ENCODE peak calls at places on chromosomes 12 and 14, in six cellular contexts. R, F, Z, H, V and K are unnamed samples.

GRCh38 chr12:26113194-26113654 is 11.6 kb downstream of the BHLHE41 start:
- DNase-seq in R (no peak), F (no peak), Z (no peak), H (no peak), V (no peak), K (peak; percentile 52)

GRCh38 chr14:72503696-72504368 is 390.1 kb downstream of the DPF3 start:
- DNase-seq in R (no peak), F (no peak), Z (no peak), H (peak; percentile 23), V (peak; percentile 34), K (no peak)

GRCh38 chr12:106108187-106108816 is 30.5 kb downstream of the NUAK1 start:
- DNase-seq in R (peak; percentile 28), F (no peak), Z (no peak), H (peak; percentile 65), V (no peak), K (no peak)

GRCh38 chr14:92039073-92039719 is 663 bp downstream of the TRIP11 start:
- DNase-seq in R (peak; percentile 55), F (peak; percentile 77), Z (peak; percentile 52), H (peak; percentile 70), V (peak; percentile 72), K (peak; percentile 54)

GRCh38 chr12:78209851-78210493 is 379.3 kb downstream of the NAV3 start:
- DNase-seq in R (peak; percentile 81), F (no peak), Z (no peak), H (peak; percentile 21), V (no peak), K (no peak)

GRCh38 chr12:85253823-85254222 is 26.2 kb upstream of the ALX1 start:
- DNase-seq in R (no peak), F (no peak), Z (no peak), H (no peak), V (no peak), K (no peak)

GRCh38 chr14:100438678-100439592 is 115.8 kb downstream of the SLC25A47 start:
- DNase-seq in R (peak; percentile 47), F (peak; percentile 23), Z (no peak), H (peak; percentile 89), V (peak; percentile 95), K (peak; percentile 57)

GRCh38 chr12:7269273-7269672 is 34.6 kb upstream of the ACSM4 start:
- DNase-seq in R (no peak), F (no peak), Z (no peak), H (peak; percentile 1), V (peak; percentile 5), K (no peak)

GRCh38 chr14:68231832-68232642 is 412.5 kb downstream of the RAD51B start:
- DNase-seq in R (no peak), F (no peak), Z (no peak), H (peak; percentile 62), V (peak; percentile 35), K (no peak)

GRCh38 chr14:80037349-80037748 is 174.0 kb downstream of the DIO2 start:
- DNase-seq in R (no peak), F (no peak), Z (no peak), H (no peak), V (no peak), K (no peak)

GRCh38 chr12:116962197-116962596 is 51.4 kb downstream of the FBXW8 start:
- DNase-seq in R (no peak), F (no peak), Z (peak; percentile 25), H (no peak), V (no peak), K (no peak)

GRCh38 chr12:116964004-116964739 is 53.4 kb downstream of the FBXW8 start:
- DNase-seq in R (no peak), F (no peak), Z (no peak), H (peak; percentile 7), V (no peak), K (no peak)

GRCh38 chr12:116964740-116965090 is 54.0 kb downstream of the FBXW8 start:
- DNase-seq in R (no peak), F (no peak), Z (peak; percentile 75), H (no peak), V (no peak), K (no peak)

GRCh38 chr12:116959845-116960514 is 49.2 kb downstream of the FBXW8 start:
- DNase-seq in R (no peak), F (no peak), Z (no peak), H (no peak), V (no peak), K (no peak)

DNA sequence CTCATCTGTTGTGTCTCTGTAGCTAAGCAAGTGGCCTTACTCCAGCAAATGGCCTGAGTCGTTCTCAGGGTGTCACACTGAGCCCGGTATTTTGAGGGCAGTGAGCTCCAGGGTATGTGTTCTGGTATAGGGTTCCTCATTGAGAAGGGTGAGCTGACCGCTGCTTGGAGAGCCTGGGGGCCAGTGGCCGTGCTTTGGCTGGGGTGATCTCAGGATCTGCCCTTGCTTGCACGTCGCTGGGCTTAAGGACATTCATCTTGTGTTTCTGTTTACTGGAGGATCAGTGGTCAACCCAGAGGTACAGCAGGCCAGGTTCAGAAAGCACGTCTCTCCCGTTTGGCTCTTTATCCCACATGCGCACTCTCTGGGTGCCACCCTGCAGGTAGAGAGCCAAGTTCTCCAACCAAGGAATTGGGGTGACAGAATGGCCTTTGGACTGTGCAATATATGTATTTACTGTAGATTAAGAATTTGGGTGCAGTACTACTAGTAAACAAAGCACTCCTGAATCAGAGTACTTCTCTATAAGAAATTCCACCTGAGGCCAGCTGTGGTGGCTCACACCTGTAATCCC is 52.1 kb downstream of the FBXW8 start:
- DNase-seq in R (no peak), F (no peak), Z (no peak), H (no peak), V (no peak), K (no peak)
- H4K20me1 ChIP-seq in R (no peaks in the 10 kb centered on the region), F (no peaks in the 10 kb centered on the region), Z (peaks cover 5% of the 10 kb centered on the region), H (peaks cover 54% of the 10 kb centered on the region), V (no peaks in the 10 kb centered on the region), K (peaks cover 10% of the 10 kb centered on the region)

GRCh38 chr12:12896261-12896660 is 4.9 kb downstream of the GPRC5A start:
- DNase-seq in R (peak; percentile 70), F (no peak), Z (no peak), H (peak; percentile 84), V (peak; percentile 66), K (no peak)
- H3K4me1 ChIP-seq in R (peaks cover 25% of the 10 kb centered on the region), F (peaks cover 8% of the 10 kb centered on the region), Z (no peaks in the 10 kb centered on the region), H (peaks cover 30% of the 10 kb centered on the region), V (peaks cover 57% of the 10 kb centered on the region), K (peaks cover 54% of the 10 kb centered on the region)

DNA sequence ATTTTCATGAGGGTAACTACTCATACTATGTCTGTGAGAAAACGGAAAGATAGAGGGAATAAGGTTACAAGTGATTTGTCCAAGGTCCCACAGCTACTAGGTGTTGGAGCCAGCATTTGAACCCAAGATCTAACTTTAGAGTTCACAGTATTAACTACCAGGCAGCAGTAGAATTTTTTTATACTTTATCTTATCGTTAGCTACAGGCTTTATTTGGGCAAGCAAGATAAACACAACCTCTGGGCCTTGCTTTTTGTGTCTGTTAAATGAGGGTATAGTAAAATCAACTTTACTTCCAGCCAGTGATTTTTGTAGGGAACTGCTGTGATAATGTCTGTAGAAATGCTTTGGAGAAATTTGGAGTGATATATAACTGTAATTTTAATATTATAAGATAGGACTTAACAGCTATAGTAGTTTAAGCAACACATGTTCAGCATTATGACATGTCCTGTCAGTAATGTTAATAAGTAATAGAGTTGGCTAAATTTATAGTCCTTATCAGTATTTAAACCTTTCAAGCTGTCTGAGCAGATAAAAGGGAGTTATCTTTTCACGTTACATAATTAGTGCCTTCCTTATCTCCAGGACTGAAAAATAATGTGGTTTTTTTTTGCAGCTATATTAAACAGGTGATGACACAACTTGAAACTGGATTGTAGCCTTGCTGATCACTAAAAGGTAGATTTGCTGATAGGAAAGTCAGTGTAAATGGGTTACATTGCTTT is 12.8 kb downstream of the LEMD3 start:
- DNase-seq in R (no peak), F (no peak), Z (no peak), H (no peak), V (no peak), K (no peak)
- H3K4me3 ChIP-seq in R (no peak overlapping the region), F (no peak overlapping the region), Z (no peak overlapping the region), H (no peak overlapping the region), V (no peak overlapping the region), K (no peak overlapping the region)

DNA sequence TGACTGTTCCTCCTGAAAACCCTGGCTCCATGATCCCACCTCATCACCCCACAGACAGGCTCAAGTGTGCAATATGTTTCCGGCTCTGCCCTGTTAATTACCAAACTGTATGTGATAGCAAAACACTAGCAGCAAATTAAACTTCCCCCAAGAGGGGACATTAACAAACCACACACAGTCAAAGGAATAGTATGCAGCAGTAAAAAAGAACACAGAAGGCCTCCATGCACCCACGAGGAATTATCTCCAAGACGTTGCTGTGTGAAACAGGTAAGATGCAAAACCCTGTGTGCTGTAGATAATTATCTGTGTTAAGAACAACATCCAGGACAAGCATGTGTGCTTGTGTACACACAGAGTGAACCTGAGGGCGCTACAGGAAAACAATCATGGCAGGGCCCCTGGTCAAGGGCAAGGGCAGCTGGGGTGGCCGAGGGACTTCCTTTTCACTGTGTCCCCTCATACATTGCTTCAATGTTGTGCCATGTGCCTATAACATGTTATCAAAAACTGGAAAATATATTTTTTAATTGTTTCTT is 35.8 kb downstream of the ITPK1 start:
- DNase-seq in R (no peak), F (no peak), Z (no peak), H (no peak), V (no peak), K (no peak)
- H4K20me1 ChIP-seq in R (no peaks in the 10 kb centered on the region), F (no peaks in the 10 kb centered on the region), Z (peaks cover 85% of the 10 kb centered on the region), H (no peaks in the 10 kb centered on the region), V (no peaks in the 10 kb centered on the region), K (no peaks in the 10 kb centered on the region)

GRCh38 chr12:16587514-16587913 is 18.4 kb downstream of the LMO3 start:
- DNase-seq in R (no peak), F (no peak), Z (no peak), H (no peak), V (no peak), K (no peak)

GRCh38 chr12:16586350-16587109 is 19.4 kb downstream of the LMO3 start:
- DNase-seq in R (peak; percentile 71), F (no peak), Z (no peak), H (peak; percentile 64), V (no peak), K (no peak)

GRCh38 chr12:16587110-16587453 is 18.9 kb downstream of the LMO3 start:
- DNase-seq in R (no peak), F (no peak), Z (no peak), H (no peak), V (no peak), K (no peak)

GRCh38 chr12:16583991-16584745 is 21.8 kb downstream of the LMO3 start:
- DNase-seq in R (peak; percentile 26), F (no peak), Z (no peak), H (peak; percentile 69), V (peak; percentile 95), K (peak; percentile 68)

GRCh38 chr12:16585781-16586180 is 20.2 kb downstream of the LMO3 start:
- DNase-seq in R (no peak), F (no peak), Z (no peak), H (no peak), V (no peak), K (no peak)
- H3K4me1 ChIP-seq in R (no peaks in the 10 kb centered on the region), F (no peaks in the 10 kb centered on the region), Z (no peaks in the 10 kb centered on the region), H (peaks cover 2% of the 10 kb centered on the region), V (peaks cover 22% of the 10 kb centered on the region), K (peaks cover 13% of the 10 kb centered on the region)

GRCh38 chr12:11653215-11653753 is 3.8 kb downstream of the ETV6 start:
- DNase-seq in R (peak; percentile 23), F (no peak), Z (peak; percentile 73), H (peak; percentile 43), V (peak; percentile 23), K (no peak)

GRCh38 chr12:11651785-11652184 is 2.3 kb downstream of the ETV6 start:
- DNase-seq in R (peak; percentile 39), F (no peak), Z (peak; percentile 21), H (peak; percentile 42), V (peak; percentile 48), K (no peak)

GRCh38 chr12:11650697-11651281 is 1.3 kb downstream of the ETV6 start:
- DNase-seq in R (peak; percentile 41), F (peak; percentile 31), Z (peak; percentile 38), H (peak; percentile 37), V (peak; percentile 60), K (no peak)

GRCh38 chr12:11651377-11651776 is 1.9 kb downstream of the ETV6 start:
- DNase-seq in R (peak; percentile 12), F (no peak), Z (peak; percentile 26), H (no peak), V (no peak), K (no peak)

GRCh38 chr12:11652351-11653040 is 3.0 kb downstream of the ETV6 start:
- DNase-seq in R (peak; percentile 57), F (no peak), Z (peak; percentile 33), H (peak; percentile 67), V (peak; percentile 68), K (no peak)
- H3K4me3 ChIP-seq in R (peak overlapping the region; percentile 88), F (peak overlapping the region; percentile 47), Z (peak overlapping the region; percentile 80), H (peak overlapping the region; percentile 98), V (peak overlapping the region; percentile 69), K (peak overlapping the region; percentile 85)